ENCODE peak calls at places on chromosomes 12 and 14, in seven cellular contexts. One of them, this sample, is unnamed.

GRCh38 chr14:44010071-44010470 is 497.0 kb downstream of the FSCB start:
- DNase-seq in neuronal stem cell: no peak
- DNase-seq in IMR-90: no peak
- DNase-seq in mesenchymal stem cell: no peak
- DNase-seq in H1: no peak
- DNase-seq in trophoblast cell: no peak
- DNase-seq in mesendoderm: no peak
- DNase-seq in this sample: no peak

GRCh38 chr14:76904100-76904739 is 78.0 kb downstream of the LRRC74A start:
- DNase-seq in neuronal stem cell: no peak
- DNase-seq in IMR-90: peak
- DNase-seq in mesenchymal stem cell: peak
- DNase-seq in H1: no peak
- DNase-seq in trophoblast cell: no peak
- DNase-seq in mesendoderm: no peak
- DNase-seq in this sample: no peak

GRCh38 chr12:50686976-50687375 is 76.9 kb upstream of the ATF1 start:
- DNase-seq in neuronal stem cell: no peak
- DNase-seq in IMR-90: no peak
- DNase-seq in mesenchymal stem cell: no peak
- DNase-seq in H1: no peak
- DNase-seq in trophoblast cell: no peak
- DNase-seq in mesendoderm: peak
- DNase-seq in this sample: no peak

GRCh38 chr12:42568952-42569916 is 20.3 kb downstream of the PRICKLE1 start:
- DNase-seq in neuronal stem cell: peak
- DNase-seq in IMR-90: peak
- DNase-seq in mesenchymal stem cell: peak
- DNase-seq in H1: no peak
- DNase-seq in trophoblast cell: peak
- DNase-seq in mesendoderm: peak
- DNase-seq in this sample: no peak

GRCh38 chr12:6167327-6168280 is 32.6 kb upstream of the CD9 start:
- DNase-seq in neuronal stem cell: no peak
- DNase-seq in IMR-90: peak
- DNase-seq in mesenchymal stem cell: peak
- DNase-seq in H1: no peak
- DNase-seq in trophoblast cell: peak
- DNase-seq in mesendoderm: no peak
- DNase-seq in this sample: no peak

GRCh38 chr12:88334271-88334670 is 192.2 kb downstream of the TMTC3 start:
- DNase-seq in neuronal stem cell: peak
- DNase-seq in IMR-90: peak
- DNase-seq in mesenchymal stem cell: peak
- DNase-seq in H1: no peak
- DNase-seq in trophoblast cell: peak
- DNase-seq in mesendoderm: no peak
- DNase-seq in this sample: no peak

GRCh38 chr14:103126873-103127304 is 3.6 kb downstream of the TNFAIP2 start:
- DNase-seq in neuronal stem cell: peak
- DNase-seq in IMR-90: no peak
- DNase-seq in mesenchymal stem cell: no peak
- DNase-seq in H1: peak
- DNase-seq in trophoblast cell: peak
- DNase-seq in mesendoderm: peak
- DNase-seq in this sample: peak

GRCh38 chr14:85573406-85573805 is 43.5 kb downstream of the FLRT2 start:
- DNase-seq in neuronal stem cell: no peak
- DNase-seq in IMR-90: no peak
- DNase-seq in mesenchymal stem cell: peak
- DNase-seq in H1: no peak
- DNase-seq in trophoblast cell: no peak
- DNase-seq in mesendoderm: peak
- DNase-seq in this sample: no peak

GRCh38 chr12:96425973-96426372 is 25.7 kb upstream of the CDK17 start:
- DNase-seq in neuronal stem cell: no peak
- DNase-seq in IMR-90: peak
- DNase-seq in mesenchymal stem cell: peak
- DNase-seq in H1: no peak
- DNase-seq in trophoblast cell: no peak
- DNase-seq in mesendoderm: no peak
- DNase-seq in this sample: no peak

GRCh38 chr12:98973395-98973794 is 328.3 kb downstream of the APAF1 start:
- DNase-seq in neuronal stem cell: no peak
- DNase-seq in IMR-90: no peak
- DNase-seq in mesenchymal stem cell: no peak
- DNase-seq in H1: no peak
- DNase-seq in trophoblast cell: peak
- DNase-seq in mesendoderm: peak
- DNase-seq in this sample: no peak

GRCh38 chr12:90510948-90511347 is 444.0 kb downstream of the CCER1 start:
- DNase-seq in neuronal stem cell: no peak
- DNase-seq in IMR-90: peak
- DNase-seq in mesenchymal stem cell: peak
- DNase-seq in H1: no peak
- DNase-seq in trophoblast cell: no peak
- DNase-seq in mesendoderm: no peak
- DNase-seq in this sample: no peak

GRCh38 chr12:46105735-46106134 is 115.4 kb upstream of the SCAF11 start:
- DNase-seq in neuronal stem cell: no peak
- DNase-seq in IMR-90: no peak
- DNase-seq in mesenchymal stem cell: no peak
- DNase-seq in H1: no peak
- DNase-seq in trophoblast cell: no peak
- DNase-seq in mesendoderm: no peak
- DNase-seq in this sample: no peak

GRCh38 chr12:54378791-54379400 is 5.6 kb downstream of the ZNF385A start:
- DNase-seq in neuronal stem cell: no peak
- DNase-seq in IMR-90: no peak
- DNase-seq in mesenchymal stem cell: peak
- DNase-seq in H1: peak
- DNase-seq in trophoblast cell: no peak
- DNase-seq in mesendoderm: peak
- DNase-seq in this sample: peak

GRCh38 chr12:76866726-76867125 is 12.1 kb downstream of the CSRP2 start:
- DNase-seq in neuronal stem cell: peak
- DNase-seq in IMR-90: peak
- DNase-seq in mesenchymal stem cell: peak
- DNase-seq in H1: no peak
- DNase-seq in trophoblast cell: no peak
- DNase-seq in mesendoderm: no peak
- DNase-seq in this sample: no peak

GRCh38 chr14:56224691-56225681 is 106.8 kb downstream of the PELI2 start:
- DNase-seq in neuronal stem cell: no peak
- DNase-seq in IMR-90: no peak
- DNase-seq in mesenchymal stem cell: no peak
- DNase-seq in H1: no peak
- DNase-seq in trophoblast cell: no peak
- DNase-seq in mesendoderm: no peak
- DNase-seq in this sample: no peak

GRCh38 chr14:98182385-98183055 is 1089.5 kb downstream of the BCL11B start:
- DNase-seq in neuronal stem cell: no peak
- DNase-seq in IMR-90: no peak
- DNase-seq in mesenchymal stem cell: no peak
- DNase-seq in H1: no peak
- DNase-seq in trophoblast cell: no peak
- DNase-seq in mesendoderm: no peak
- DNase-seq in this sample: no peak

GRCh38 chr12:89364058-89364457 is 11.8 kb upstream of the DUSP6 start:
- DNase-seq in neuronal stem cell: no peak
- DNase-seq in IMR-90: no peak
- DNase-seq in mesenchymal stem cell: no peak
- DNase-seq in H1: no peak
- DNase-seq in trophoblast cell: no peak
- DNase-seq in mesendoderm: no peak
- DNase-seq in this sample: no peak

GRCh38 chr12:66035289-66035961 is 95.1 kb downstream of the LLPH start:
- DNase-seq in neuronal stem cell: no peak
- DNase-seq in IMR-90: peak
- DNase-seq in mesenchymal stem cell: peak
- DNase-seq in H1: no peak
- DNase-seq in trophoblast cell: no peak
- DNase-seq in mesendoderm: peak
- DNase-seq in this sample: no peak

GRCh38 chr12:106840217-106840616 is 65.7 kb downstream of the RIC8B start:
- DNase-seq in neuronal stem cell: no peak
- DNase-seq in IMR-90: peak
- DNase-seq in mesenchymal stem cell: peak
- DNase-seq in H1: no peak
- DNase-seq in trophoblast cell: no peak
- DNase-seq in mesendoderm: peak
- DNase-seq in this sample: no peak

GRCh38 chr12:53214221-53214620 is 7.2 kb upstream of the ITGB7 start:
- DNase-seq in neuronal stem cell: no peak
- DNase-seq in IMR-90: no peak
- DNase-seq in mesenchymal stem cell: no peak
- DNase-seq in H1: no peak
- DNase-seq in trophoblast cell: no peak
- DNase-seq in mesendoderm: no peak
- DNase-seq in this sample: no peak

GRCh38 chr12:51403159-51403558 is 12.0 kb upstream of the GALNT6 start:
- DNase-seq in neuronal stem cell: no peak
- DNase-seq in IMR-90: peak
- DNase-seq in mesenchymal stem cell: no peak
- DNase-seq in H1: no peak
- DNase-seq in trophoblast cell: no peak
- DNase-seq in mesendoderm: no peak
- DNase-seq in this sample: peak

GRCh38 chr12:4107436-4107878 is 166.1 kb upstream of the CCND2 start:
- DNase-seq in neuronal stem cell: no peak
- DNase-seq in IMR-90: peak
- DNase-seq in mesenchymal stem cell: peak
- DNase-seq in H1: peak
- DNase-seq in trophoblast cell: peak
- DNase-seq in mesendoderm: peak
- DNase-seq in this sample: peak

GRCh38 chr14:24307575-24308341 is at the start of gene CIDEB:
- DNase-seq in neuronal stem cell: peak
- DNase-seq in IMR-90: peak
- DNase-seq in mesenchymal stem cell: peak
- DNase-seq in H1: peak
- DNase-seq in trophoblast cell: peak
- DNase-seq in mesendoderm: peak
- DNase-seq in this sample: peak

GRCh38 chr14:27739657-27740156 is 1026.9 kb upstream of the FOXG1 start:
- DNase-seq in neuronal stem cell: no peak
- DNase-seq in IMR-90: no peak
- DNase-seq in mesenchymal stem cell: no peak
- DNase-seq in H1: no peak
- DNase-seq in trophoblast cell: no peak
- DNase-seq in mesendoderm: no peak
- DNase-seq in this sample: no peak

GRCh38 chr14:88929656-88930436 is 105.4 kb downstream of the TTC8 start:
- DNase-seq in neuronal stem cell: no peak
- DNase-seq in IMR-90: no peak
- DNase-seq in mesenchymal stem cell: no peak
- DNase-seq in H1: peak
- DNase-seq in trophoblast cell: no peak
- DNase-seq in mesendoderm: peak
- DNase-seq in this sample: peak

GRCh38 chr12:104275689-104276088 is 27.9 kb upstream of the EID3 start:
- DNase-seq in neuronal stem cell: no peak
- DNase-seq in IMR-90: peak
- DNase-seq in mesenchymal stem cell: no peak
- DNase-seq in H1: no peak
- DNase-seq in trophoblast cell: no peak
- DNase-seq in mesendoderm: no peak
- DNase-seq in this sample: no peak

DNA sequence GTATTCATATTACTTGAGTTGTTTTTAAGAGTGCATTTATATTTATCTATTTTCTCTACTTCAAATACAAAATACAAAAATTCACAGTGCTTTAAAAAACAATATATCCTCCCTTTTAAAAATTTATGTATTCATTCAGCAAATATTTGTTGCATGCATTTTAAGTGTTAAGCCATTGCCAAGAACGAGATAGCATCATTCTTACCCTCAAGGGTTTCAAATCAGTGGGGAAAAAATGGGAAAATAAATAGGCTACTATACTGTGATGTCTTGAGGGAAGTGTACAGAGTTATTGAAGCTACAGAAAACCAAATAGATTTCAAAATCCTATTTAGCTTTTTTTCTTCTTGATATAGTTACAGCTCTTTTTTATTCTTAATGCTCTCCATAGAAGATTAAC is 23.2 kb downstream of the MRPS35 start:
- DNase-seq in neuronal stem cell: no peak
- DNase-seq in IMR-90: no peak
- DNase-seq in mesenchymal stem cell: no peak
- DNase-seq in H1: no peak
- DNase-seq in trophoblast cell: peak
- DNase-seq in mesendoderm: no peak
- DNase-seq in this sample: no peak
- H2AK5ac ChIP-seq in neuronal stem cell: no peak
- H2AK5ac ChIP-seq in IMR-90: no peak
- H2AK5ac ChIP-seq in mesenchymal stem cell: no peak
- H2AK5ac ChIP-seq in H1: no peak
- H2AK5ac ChIP-seq in trophoblast cell: no peak
- H2AK5ac ChIP-seq in mesendoderm: no peak
- H2AK5ac ChIP-seq in this sample: no peak

GRCh38 chr12:95396849-95397498 is 77.0 kb upstream of the METAP2 start:
- DNase-seq in neuronal stem cell: no peak
- DNase-seq in IMR-90: peak
- DNase-seq in mesenchymal stem cell: no peak
- DNase-seq in H1: no peak
- DNase-seq in trophoblast cell: no peak
- DNase-seq in mesendoderm: no peak
- DNase-seq in this sample: no peak
- H2AK5ac ChIP-seq in neuronal stem cell: no peak
- H2AK5ac ChIP-seq in IMR-90: no peak
- H2AK5ac ChIP-seq in mesenchymal stem cell: no peak
- H2AK5ac ChIP-seq in H1: no peak
- H2AK5ac ChIP-seq in trophoblast cell: no peak
- H2AK5ac ChIP-seq in mesendoderm: no peak
- H2AK5ac ChIP-seq in this sample: no peak

DNA sequence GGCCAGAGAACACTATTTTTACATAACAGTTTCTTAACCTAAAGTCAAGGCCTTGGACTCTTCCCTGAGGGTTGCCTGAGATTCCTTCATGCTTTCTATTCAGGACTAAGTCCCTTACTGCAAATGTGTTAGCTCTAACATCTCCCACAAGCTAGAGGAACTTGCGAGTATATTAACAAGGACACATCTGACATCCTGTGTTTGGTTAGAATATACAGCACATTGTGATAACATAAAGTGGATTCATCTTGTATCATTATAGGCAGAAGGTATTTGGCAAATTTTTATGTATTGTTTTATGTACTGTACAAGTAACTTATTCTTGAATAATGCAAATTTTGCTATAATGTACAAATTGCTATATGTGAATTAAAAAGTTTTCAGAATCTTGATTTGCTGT is 45.5 kb downstream of the SH2B3 start:
- DNase-seq in neuronal stem cell: no peak
- DNase-seq in IMR-90: no peak
- DNase-seq in mesenchymal stem cell: no peak
- DNase-seq in H1: no peak
- DNase-seq in trophoblast cell: no peak
- DNase-seq in mesendoderm: no peak
- DNase-seq in this sample: no peak
- H2AK5ac ChIP-seq in neuronal stem cell: no peak
- H2AK5ac ChIP-seq in IMR-90: no peak
- H2AK5ac ChIP-seq in mesenchymal stem cell: no peak
- H2AK5ac ChIP-seq in H1: no peak
- H2AK5ac ChIP-seq in trophoblast cell: no peak
- H2AK5ac ChIP-seq in mesendoderm: no peak
- H2AK5ac ChIP-seq in this sample: no peak

GRCh38 chr12:94010307-94010706 is 138.1 kb upstream of the PLXNC1 start:
- DNase-seq in neuronal stem cell: no peak
- DNase-seq in IMR-90: no peak
- DNase-seq in mesenchymal stem cell: no peak
- DNase-seq in H1: peak
- DNase-seq in trophoblast cell: no peak
- DNase-seq in mesendoderm: peak
- DNase-seq in this sample: peak

GRCh38 chr12:94012508-94013044 is 135.8 kb upstream of the PLXNC1 start:
- DNase-seq in neuronal stem cell: no peak
- DNase-seq in IMR-90: no peak
- DNase-seq in mesenchymal stem cell: no peak
- DNase-seq in H1: no peak
- DNase-seq in trophoblast cell: no peak
- DNase-seq in mesendoderm: no peak
- DNase-seq in this sample: no peak
- H2AK5ac ChIP-seq in neuronal stem cell: no peak
- H2AK5ac ChIP-seq in IMR-90: no peak
- H2AK5ac ChIP-seq in mesenchymal stem cell: no peak
- H2AK5ac ChIP-seq in H1: no peak
- H2AK5ac ChIP-seq in trophoblast cell: no peak
- H2AK5ac ChIP-seq in mesendoderm: no peak
- H2AK5ac ChIP-seq in this sample: no peak

This sample was measured in H9.